ENCODE peak calls at places on chromosomes 12 and 14, in eight cellular contexts. A is astrocyte, M is OCI-LY7, F is neuronal stem cell, S is gastrocnemius medialis, K is neural progenitor cell, D is A549, H is GM23248. Y is an unnamed sample. For H3K9me3, the result is how much of the 10 kb centered on the place peaks cover.

GRCh38 chr12:132337557-132337956 is 8.2 kb upstream of the GALNT9 start:
- DNase-seq in D (no peak), H (no peak), F (no peak), M (no peak), K (no peak), S (no peak), A (no peak), Y (no peak)

GRCh38 chr12:131736807-131737484 is 26.1 kb downstream of the SFSWAP start:
- DNase-seq in D (peak), F (no peak), A (peak), H (peak), K (no peak), S (no peak), M (no peak), Y (no peak)

GRCh38 chr14:88553886-88554457 is 835 bp downstream of the PTPN21 start:
- DNase-seq in H (peak), S (no peak), A (peak), D (no peak), F (no peak), K (no peak), M (no peak), Y (no peak)

GRCh38 chr14:73997108-73997943 is 21.8 kb downstream of the ENTPD5 start:
- DNase-seq in K (no peak), S (no peak), H (no peak), D (no peak), A (no peak), F (no peak), M (no peak), Y (no peak)

GRCh38 chr14:99682809-99683618 is 1.1 kb upstream of the CYP46A1 start:
- DNase-seq in S (peak), D (peak), K (peak), F (peak), A (peak), H (peak), M (peak), Y (peak)

GRCh38 chr14:25108959-25109358 is 59.0 kb upstream of the STXBP6 start:
- DNase-seq in D (no peak), S (no peak), F (no peak), M (no peak), A (peak), K (no peak), H (no peak), Y (no peak)

GRCh38 chr12:108570743-108571603 is 8.6 kb downstream of the ISCU start:
- DNase-seq in F (no peak), H (peak), S (no peak), A (no peak), D (no peak), M (peak), K (peak), Y (no peak)

GRCh38 chr12:7431993-7432685 is 11.8 kb downstream of the CD163L1 start:
- DNase-seq in A (no peak), D (no peak), H (peak), F (no peak), M (no peak), K (no peak), S (no peak), Y (no peak)

GRCh38 chr14:70567791-70568190 is 32.7 kb downstream of the MED6 start:
- DNase-seq in A (peak), K (peak), S (no peak), H (peak), M (peak), D (peak), F (no peak), Y (no peak)

GRCh38 chr12:90854136-90854689 is 100.8 kb downstream of the CCER1 start:
- DNase-seq in F (peak), K (peak), M (peak), D (peak), A (peak), H (peak), S (no peak), Y (no peak)

GRCh38 chr14:96926006-96926405 is 128.8 kb downstream of the VRK1 start:
- DNase-seq in K (no peak), A (no peak), H (no peak), S (no peak), D (no peak), F (no peak), M (no peak), Y (no peak)

GRCh38 chr12:10600988-10601387 is 12.4 kb downstream of the MAGOHB start:
- DNase-seq in H (no peak), M (no peak), A (no peak), F (no peak), S (no peak), K (no peak), D (no peak), Y (no peak)

GRCh38 chr14:37623552-37623951 is 28.1 kb downstream of the TTC6 start:
- DNase-seq in K (no peak), S (no peak), F (no peak), A (peak), D (no peak), H (peak), M (no peak), Y (no peak)

GRCh38 chr12:51631591-51631990 is 40.6 kb downstream of the SCN8A start:
- DNase-seq in H (peak), F (no peak), D (peak), K (no peak), A (peak), M (no peak), S (no peak), Y (no peak)

GRCh38 chr14:35333797-35334743 is 41.9 kb downstream of the PSMA6 start:
- DNase-seq in F (no peak), A (no peak), H (no peak), K (no peak), M (no peak), S (no peak), D (no peak), Y (no peak)

DNA sequence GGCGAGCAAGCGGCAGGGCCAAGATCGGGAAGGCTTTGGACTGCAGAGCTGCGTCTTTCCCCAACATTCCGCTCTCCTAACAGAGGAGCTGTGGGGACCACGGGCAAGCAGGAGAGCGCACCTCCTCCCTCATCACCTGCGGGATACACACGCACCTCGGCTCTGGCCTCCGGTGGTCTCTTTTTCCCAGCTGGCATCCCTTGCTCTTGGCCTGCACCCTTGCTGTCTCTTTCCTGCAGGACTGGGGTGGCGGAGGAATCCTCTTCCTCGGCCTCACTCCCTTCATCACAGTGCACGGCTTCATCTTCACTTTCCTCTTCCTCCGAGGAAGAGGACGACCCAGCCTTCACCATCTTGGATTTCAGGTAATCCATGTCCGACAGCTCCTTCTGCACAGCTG is 8.5 kb downstream of the RBM19 start:
- DNase-seq in D (no peak), F (no peak), A (no peak), H (no peak), S (no peak), K (no peak), M (no peak), Y (no peak)
- H3K27ac ChIP-seq in D (no peak), F (no peak), A (no peak), H (no peak), S (no peak), K (no peak), M (no peak), Y (no peak)

GRCh38 chr14:79166171-79166570 is 996.0 kb downstream of the NRXN3 start:
- DNase-seq in M (no peak), F (no peak), K (no peak), D (no peak), S (no peak), A (no peak), H (no peak), Y (no peak)

GRCh38 chr14:79161576-79161975 is 991.4 kb downstream of the NRXN3 start:
- DNase-seq in F (peak), H (peak), D (no peak), K (peak), M (no peak), A (peak), S (no peak), Y (no peak)

GRCh38 chr14:79162833-79163232 is 992.7 kb downstream of the NRXN3 start:
- DNase-seq in F (no peak), K (no peak), S (no peak), D (no peak), A (no peak), H (no peak), M (no peak), Y (no peak)

DNA sequence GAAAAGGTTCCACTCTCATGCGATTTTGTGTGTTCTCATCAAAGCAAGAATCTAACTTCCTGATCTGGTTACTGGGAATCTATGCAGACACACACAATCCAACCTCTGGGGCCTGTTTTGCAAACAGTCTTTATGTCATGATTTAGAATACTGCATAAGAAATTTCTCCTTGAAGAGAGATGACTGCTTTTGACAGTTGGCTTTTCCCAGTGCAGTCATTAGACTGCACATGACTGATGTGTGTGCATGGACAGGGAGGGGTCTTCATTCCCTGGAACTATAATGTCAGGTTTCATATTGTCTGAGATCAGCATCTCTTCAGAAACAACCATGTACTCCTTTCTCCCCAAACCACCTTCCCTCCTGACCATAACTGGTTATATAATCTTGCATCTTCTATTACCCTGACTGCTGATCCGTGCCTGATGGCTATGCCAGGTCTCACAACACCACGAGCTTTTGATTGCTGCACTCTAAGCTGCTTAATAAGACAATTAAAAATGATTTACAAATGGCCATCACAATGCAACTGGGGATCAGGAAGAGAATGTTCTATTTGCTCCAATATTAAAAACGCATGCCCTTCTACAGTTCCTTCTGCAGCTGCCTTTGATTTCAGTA is 995.4 kb downstream of the NRXN3 start:
- DNase-seq in A (no peak), K (no peak), S (no peak), D (no peak), M (no peak), H (no peak), F (no peak), Y (no peak)
- H3K9me3 ChIP-seq in A (under half), K (under half), S (under half), D (under half), M (under half), H (under half), F (under half), Y (under half)

GRCh38 chr12:1933342-1933992 is 15.0 kb upstream of the CACNA2D4 start:
- DNase-seq in S (no peak), M (peak), A (peak), D (no peak), K (peak), H (peak), F (no peak), Y (no peak)
- H3K27ac ChIP-seq in S (no peak), M (no peak), A (no peak), D (no peak), K (peak), H (no peak), F (peak), Y (no peak)

GRCh38 chr14:106788534-106788933 is 1262.2 kb downstream of the TMEM121 start:
- DNase-seq in A (no peak), D (no peak), M (no peak), H (no peak), S (no peak), F (no peak), K (no peak), Y (no peak)
- H3K9me3 ChIP-seq in A (under half), D (under half), M (under half), H (under half), S (under half), F (under half), K (under half), Y (under half)

GRCh38 chr14:77009014-77009413 is 19.5 kb downstream of the IRF2BPL start:
- DNase-seq in H (no peak), K (no peak), D (no peak), A (no peak), S (no peak), F (no peak), M (no peak), Y (no peak)
- H3K27ac ChIP-seq in H (no peak), K (no peak), D (no peak), A (no peak), S (peak), F (no peak), M (no peak), Y (no peak)

GRCh38 chr14:79443602-79444001 is 767.7 kb downstream of the DIO2 start:
- DNase-seq in S (no peak), M (no peak), A (peak), D (no peak), K (no peak), F (no peak), H (no peak), Y (no peak)

GRCh38 chr14:79451601-79452000 is 759.7 kb downstream of the DIO2 start:
- DNase-seq in D (no peak), M (no peak), S (no peak), F (no peak), K (peak), H (no peak), A (no peak), Y (no peak)

DNA sequence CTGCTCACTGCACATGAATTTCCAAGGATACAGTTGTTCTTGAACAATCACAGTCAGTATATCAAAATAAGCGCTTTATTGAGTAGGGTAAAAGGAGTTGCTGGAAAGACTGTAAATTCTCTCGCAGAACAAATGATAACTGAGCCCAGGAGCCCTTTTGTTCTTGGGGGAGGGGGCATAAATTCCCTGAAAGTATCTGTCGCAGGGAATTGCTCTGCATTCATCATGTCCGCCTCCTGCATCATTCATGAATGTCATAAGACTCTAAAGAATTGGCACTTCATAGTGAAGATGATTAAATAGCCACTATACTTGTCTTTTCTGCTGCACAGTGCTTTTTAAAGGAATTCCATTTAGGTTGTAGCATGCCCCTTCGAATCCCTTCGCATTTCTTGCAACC is 762.4 kb downstream of the DIO2 start:
- DNase-seq in A (no peak), S (no peak), K (no peak), H (no peak), D (no peak), F (no peak), M (no peak), Y (no peak)
- H3K9me3 ChIP-seq in A (under half), S (under half), K (under half), H (under half), D (under half), F (under half), M (under half), Y (under half)

GRCh38 chr12:93127107-93127560 is 198.0 kb upstream of the EEA1 start:
- DNase-seq in D (no peak), S (peak), K (no peak), H (no peak), A (no peak), F (no peak), M (no peak), Y (no peak)
- H3K27ac ChIP-seq in D (no peak), S (peak), K (no peak), H (no peak), A (no peak), F (no peak), M (no peak), Y (no peak)

GRCh38 chr12:93870020-93870795 is 193.0 kb downstream of the CRADD start:
- DNase-seq in S (no peak), M (no peak), K (no peak), A (peak), D (no peak), H (no peak), F (no peak), Y (no peak)
- H3K9me3 ChIP-seq in S (under half), M (under half), K (under half), A (under half), D (half or more), H (under half), F (under half), Y (half or more)

DNA sequence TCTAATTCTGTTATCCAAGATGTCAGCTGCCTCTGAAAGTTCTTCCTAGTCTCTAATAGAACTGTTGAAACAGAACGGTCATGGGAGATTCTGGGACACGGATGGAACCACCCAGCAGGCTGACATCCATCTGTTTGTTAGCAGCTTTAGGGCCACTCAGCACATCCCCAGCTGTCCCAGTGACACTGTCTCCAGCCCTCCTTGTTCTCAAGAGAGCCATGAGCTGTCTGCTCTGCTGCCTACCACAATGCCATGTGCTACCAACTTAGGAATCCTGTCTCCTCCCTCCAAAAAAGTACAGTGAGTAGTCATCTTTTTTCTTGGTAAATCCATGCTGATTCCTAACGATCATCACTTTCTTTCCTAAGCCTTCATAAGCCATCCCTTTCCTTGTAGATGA is 130.5 kb downstream of the ZFP36L1 start:
- DNase-seq in A (no peak), F (no peak), D (no peak), S (no peak), M (no peak), K (no peak), H (peak), Y (no peak)
- H3K27ac ChIP-seq in A (no peak), F (no peak), D (no peak), S (no peak), M (no peak), K (no peak), H (peak), Y (no peak)

GRCh38 chr12:112000806-112001205 is 12.2 kb downstream of the TMEM116 start:
- DNase-seq in H (no peak), F (no peak), A (no peak), K (no peak), S (no peak), M (no peak), D (no peak), Y (no peak)

GRCh38 chr12:112001555-112001954 is 11.4 kb downstream of the TMEM116 start:
- DNase-seq in H (peak), A (peak), M (no peak), D (no peak), S (no peak), F (no peak), K (no peak), Y (no peak)

GRCh38 chr12:112007945-112008344 is 5.0 kb downstream of the TMEM116 start:
- DNase-seq in M (no peak), A (peak), F (no peak), H (no peak), D (no peak), K (no peak), S (no peak), Y (no peak)

GRCh38 chr12:112005419-112006395 is 7.3 kb downstream of the TMEM116 start:
- DNase-seq in M (no peak), D (peak), A (no peak), H (peak), S (no peak), F (no peak), K (peak), Y (no peak)

DNA sequence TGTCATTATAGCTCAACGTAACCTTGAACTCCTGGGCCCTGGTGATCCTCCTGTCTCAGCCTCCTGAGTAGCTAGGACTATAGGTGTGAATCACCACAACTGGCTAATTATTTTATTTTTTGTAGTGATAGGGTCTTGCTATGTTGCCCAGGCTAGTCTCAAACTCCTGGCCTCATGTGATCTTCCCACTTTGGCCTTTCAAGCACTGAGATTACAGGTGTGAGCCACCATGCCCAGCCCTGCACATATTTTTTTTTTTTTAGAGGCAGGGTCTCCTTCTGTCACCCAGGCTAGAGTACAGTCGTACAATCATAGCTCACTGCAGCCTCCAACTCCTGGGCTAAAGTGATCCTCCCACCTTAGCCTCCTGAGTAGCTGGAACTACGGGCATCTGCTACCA is 8.9 kb downstream of the TMEM116 start:
- DNase-seq in A (no peak), M (no peak), H (no peak), K (no peak), D (no peak), F (no peak), S (no peak), Y (no peak)
- H3K9me3 ChIP-seq in A (under half), M (under half), H (under half), K (under half), D (under half), F (under half), S (under half), Y (under half)